ENCODE peak calls at places on chromosomes 11 and 22, in four cellular contexts. C is thoracic aorta, V is spleen, A is breast epithelium. I is an unnamed sample.

GRCh38 chr11:2793781-2794418 is 91.7 kb downstream of the CDKN1C start:
- DNase-seq in A (no peak), V (peak), C (no peak), I (no peak)

GRCh38 chr11:88131764-88132470 is 43.3 kb downstream of the RAB38 start:
- DNase-seq in C (no peak), A (no peak), V (no peak), I (no peak)

GRCh38 chr11:66967670-66968425 is 7.3 kb upstream of the C11orf86 start:
- DNase-seq in V (no peak), A (no peak), C (no peak), I (no peak)

GRCh38 chr11:119964136-119965025 is 173.5 kb downstream of the TRIM29 start:
- DNase-seq in C (no peak), A (peak), V (no peak), I (no peak)

GRCh38 chr11:113664069-113664980 is 41.8 kb downstream of the TMPRSS5 start:
- DNase-seq in A (no peak), V (no peak), C (no peak), I (peak)

GRCh38 chr11:115659061-115659963 is 155.1 kb upstream of the CADM1 start:
- DNase-seq in A (no peak), C (no peak), V (no peak), I (no peak)

GRCh38 chr11:12120031-12121008 is 9.9 kb downstream of the MICAL2 start:
- DNase-seq in A (no peak), C (no peak), V (no peak), I (no peak)

GRCh38 chr11:98798333-98798732 is 222.4 kb upstream of the CNTN5 start:
- DNase-seq in C (no peak), V (no peak), A (no peak), I (no peak)

GRCh38 chr11:117809236-117810055 is 12.4 kb upstream of the DSCAML1 start:
- DNase-seq in A (peak), V (peak), C (no peak), I (peak)

GRCh38 chr11:29773656-29774264 is 243.1 kb downstream of the KCNA4 start:
- DNase-seq in V (no peak), A (peak), C (no peak), I (no peak)

GRCh38 chr11:73344191-73344607 is 32.0 kb upstream of the RELT start:
- DNase-seq in C (peak), A (no peak), V (peak), I (no peak)

GRCh38 chr11:111457731-111458368 is 54.3 kb downstream of the BTG4 start:
- DNase-seq in A (no peak), V (no peak), C (no peak), I (no peak)

GRCh38 chr11:111460340-111460739 is 51.8 kb downstream of the BTG4 start:
- DNase-seq in V (no peak), C (no peak), A (no peak), I (no peak)

GRCh38 chr11:111460752-111461305 is 51.4 kb downstream of the BTG4 start:
- DNase-seq in C (no peak), V (no peak), A (no peak), I (no peak)

GRCh38 chr11:111461460-111462240 is 50.5 kb downstream of the BTG4 start:
- DNase-seq in C (no peak), A (no peak), V (no peak), I (no peak)

GRCh38 chr11:111459506-111460270 is 52.5 kb downstream of the BTG4 start:
- DNase-seq in C (no peak), V (no peak), A (no peak), I (no peak)
- TF ChIP-seq CTCF in C (no peak), V (no peak), A (no peak), I (no peak)

DNA sequence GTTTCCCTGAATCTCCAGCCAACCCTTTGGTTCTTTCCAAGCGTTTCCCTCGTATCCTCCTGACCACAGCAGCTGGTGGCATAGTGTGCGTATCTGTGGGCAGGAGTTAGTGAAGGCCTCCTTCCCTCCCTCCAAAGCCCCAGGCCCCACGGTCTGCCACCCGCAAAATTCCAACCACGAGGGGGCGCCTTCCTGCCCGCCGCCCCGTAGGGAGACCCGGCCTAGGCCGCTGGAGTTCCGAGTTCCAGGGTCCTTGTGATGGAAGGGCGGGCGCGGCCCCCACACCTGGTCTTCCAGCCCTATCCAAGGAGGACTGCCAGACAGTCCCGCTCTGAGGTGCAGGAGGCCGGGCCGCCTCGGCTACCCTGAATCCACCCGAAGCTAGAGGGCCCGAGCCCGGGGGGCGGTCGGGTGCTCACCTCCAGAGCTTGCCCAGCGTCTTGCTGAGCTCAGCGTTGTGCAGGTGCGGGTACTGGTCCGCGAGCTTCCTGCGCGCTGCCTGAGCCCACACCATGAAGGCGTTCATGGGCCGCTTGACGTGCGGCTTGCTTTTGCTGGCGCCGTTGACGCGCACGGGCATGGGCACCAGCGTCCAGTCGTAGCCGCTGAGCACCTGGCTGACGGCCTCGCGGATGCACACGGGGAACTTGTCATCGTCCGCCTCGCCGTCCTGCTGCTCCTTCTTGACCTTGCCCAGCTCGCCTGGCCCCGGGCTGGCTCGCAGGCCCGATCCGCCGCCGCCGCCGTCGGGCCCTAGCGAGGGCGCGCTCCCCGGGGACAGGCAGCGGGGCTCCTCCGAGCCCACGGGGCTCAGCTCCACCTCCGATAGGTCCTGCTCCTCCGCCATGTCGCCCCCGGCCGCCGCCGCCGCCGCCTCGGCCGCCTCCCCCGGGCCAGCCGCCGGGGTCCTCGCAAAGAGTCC is 1.2 kb downstream of the SOX10 start:
- DNase-seq in C (no peak), V (no peak), A (peak), I (no peak)
- TF ChIP-seq CTCF in C (no peak), V (no peak), A (peak), I (no peak)

GRCh38 chr11:94727766-94728165 is 40.4 kb upstream of the AMOTL1 start:
- DNase-seq in V (no peak), A (no peak), C (no peak), I (no peak)
- TF ChIP-seq CTCF in V (no peak), A (no peak), C (no peak), I (no peak)

GRCh38 chr11:9264381-9265210 is 554 bp downstream of the DENND5A start:
- DNase-seq in C (peak), V (peak), A (peak), I (peak)

GRCh38 chr11:9265211-9266131 is at the start of gene DENND5A:
- DNase-seq in V (peak), A (peak), C (peak), I (peak)

GRCh38 chr11:9263840-9264380 is 1.2 kb downstream of the DENND5A start:
- DNase-seq in A (no peak), V (no peak), C (no peak), I (no peak)

GRCh38 chr11:9266132-9266736 is 1.1 kb upstream of the DENND5A start:
- DNase-seq in A (no peak), C (no peak), V (peak), I (no peak)

GRCh38 chr11:9260182-9261146 is 4.7 kb downstream of the DENND5A start:
- DNase-seq in V (peak), A (no peak), C (no peak), I (no peak)
- TF ChIP-seq CTCF in V (no peak), A (no peak), C (no peak), I (no peak)

DNA sequence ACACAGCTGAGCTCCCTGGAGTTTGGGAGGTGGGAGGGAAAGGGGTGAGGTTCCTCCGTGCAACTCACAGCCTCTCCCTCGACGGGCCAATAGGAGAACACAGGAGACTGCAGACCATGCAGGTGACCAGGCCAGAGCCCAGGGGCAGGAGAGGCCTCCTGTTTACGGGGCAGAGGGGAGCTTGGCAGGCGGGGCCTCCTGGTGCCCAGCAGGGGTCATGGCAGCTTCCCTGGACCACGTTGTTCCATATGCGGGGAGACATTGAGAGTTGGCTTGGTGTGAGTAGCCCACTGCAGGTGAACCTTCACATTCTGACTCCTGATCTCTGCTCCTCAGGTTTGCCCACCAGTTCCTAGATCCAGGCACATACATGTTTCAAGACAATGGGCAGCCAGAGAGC is 19.3 kb upstream of the XKR3 start:
- DNase-seq in C (no peak), V (no peak), A (no peak), I (no peak)
- TF ChIP-seq CTCF in C (no peak), V (no peak), A (no peak), I (no peak)

DNA sequence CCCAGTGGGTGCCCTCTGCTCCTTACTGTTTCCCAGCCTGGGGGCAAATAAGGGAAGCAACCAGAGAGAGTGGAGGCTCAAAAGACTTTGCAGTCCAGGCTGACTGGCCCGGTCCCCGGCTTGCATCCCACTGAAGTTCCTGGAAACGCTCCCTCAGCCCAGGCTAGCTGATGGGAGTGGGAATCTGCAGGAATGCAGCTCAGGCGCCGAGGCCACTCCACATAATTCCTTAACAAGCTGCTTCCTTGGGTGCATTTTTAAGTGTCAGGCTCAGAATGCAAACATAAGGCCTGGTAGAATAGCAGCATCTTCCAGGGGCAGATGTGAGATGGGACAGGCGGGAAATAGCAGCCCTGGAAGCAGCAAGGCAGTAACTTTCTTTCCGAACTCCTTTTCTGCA is 39.1 kb downstream of the RPL27A start:
- DNase-seq in A (no peak), V (no peak), C (no peak), I (no peak)
- TF ChIP-seq CTCF in A (no peak), V (no peak), C (no peak), I (no peak)

GRCh38 chr22:50526849-50527801 is 1.7 kb upstream of the SCO2 start:
- DNase-seq in V (peak), C (no peak), A (peak), I (peak)

GRCh38 chr22:50524664-50525103 is 714 bp downstream of the SCO2 start:
- DNase-seq in A (no peak), C (no peak), V (no peak), I (no peak)

GRCh38 chr22:50525991-50526848 is 822 bp upstream of the SCO2 start:
- DNase-seq in V (peak), A (peak), C (no peak), I (peak)

GRCh38 chr22:50523806-50524663 is 1.4 kb downstream of the SCO2 start:
- DNase-seq in A (no peak), C (no peak), V (no peak), I (no peak)

DNA sequence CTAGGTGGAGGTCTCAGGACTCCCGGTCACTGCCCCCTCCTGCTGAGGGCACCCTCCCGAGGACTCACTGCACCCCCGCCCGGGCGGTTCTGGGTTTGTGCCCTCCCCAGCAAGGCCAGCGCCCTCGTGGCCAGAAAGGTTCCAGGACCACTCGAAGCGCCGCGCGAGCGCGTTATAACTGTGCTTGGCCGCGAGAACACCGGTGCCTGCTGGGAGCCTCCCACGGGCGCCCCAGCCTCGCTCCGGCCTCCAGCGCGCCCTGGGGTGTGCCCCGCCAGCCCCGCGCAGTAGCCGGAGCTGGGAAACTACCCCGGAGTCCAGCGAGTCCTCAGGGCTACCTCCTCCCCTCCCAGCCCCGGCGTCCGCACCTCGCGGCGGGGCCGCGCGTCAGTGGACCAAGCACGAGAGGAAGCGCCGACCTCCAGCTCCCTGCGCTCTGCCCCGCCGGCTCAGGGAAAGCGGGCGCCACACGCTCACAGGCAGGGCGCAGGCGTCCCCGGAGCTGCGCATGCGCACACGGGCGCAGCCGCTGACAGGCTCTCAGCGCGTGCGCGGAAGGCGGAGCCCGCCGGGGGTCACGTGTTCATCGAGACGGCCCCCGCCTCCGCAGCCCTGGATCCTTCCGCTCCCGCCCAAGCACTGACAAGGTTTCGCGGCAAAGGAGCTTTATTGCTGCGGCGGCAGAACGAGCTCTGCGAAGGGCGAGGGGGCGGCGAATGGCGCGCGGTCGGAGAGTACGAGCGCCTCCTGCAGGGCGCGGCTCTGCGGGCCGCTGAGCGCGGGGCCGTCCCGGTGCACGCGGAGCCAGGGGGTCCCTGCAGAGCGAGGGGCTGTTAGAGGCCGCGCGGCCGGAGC is at the start of gene SCO2:
- DNase-seq in V (peak), A (peak), C (peak), I (peak)
- TF ChIP-seq CTCF in V (no peak), A (peak), C (no peak), I (peak)

DNA sequence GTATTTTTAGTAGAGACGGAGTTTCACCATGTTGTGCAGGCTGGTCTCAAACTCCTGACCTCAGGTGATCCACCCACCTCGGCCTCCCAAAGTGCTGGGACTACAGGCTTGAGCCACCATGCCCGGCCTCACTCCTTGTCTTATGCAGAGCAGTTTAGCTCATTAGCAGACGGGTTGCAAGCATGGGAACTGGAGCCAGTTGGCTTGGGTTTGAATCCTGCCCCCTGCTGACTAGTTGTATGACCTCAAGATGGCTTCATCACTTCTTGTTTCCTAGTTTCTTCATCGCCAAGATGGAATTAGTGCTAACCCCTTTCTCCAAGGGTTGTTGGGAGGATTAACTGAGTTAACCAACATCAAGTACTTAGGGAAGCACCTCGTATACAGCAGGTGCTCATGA is 23.4 kb upstream of the RASD2 start:
- DNase-seq in V (no peak), A (no peak), C (no peak), I (no peak)
- TF ChIP-seq CTCF in V (no peak), A (no peak), C (no peak), I (no peak)

I was measured in Calu3.